ENCODE peak calls at places on chromosome 10, in five cellular contexts. Q is HCT116, E is GM10248, X is lung, D is T-helper 2 cell. P is an unnamed sample.

GRCh38 chr10:101358706-101359300 is 4.8 kb downstream of the BTRC start:
- DNase-seq in Q (no peak), E (no peak), X (no peak), D (no peak), P (peak; percentile 53)

GRCh38 chr10:120396228-120396627 is 60.8 kb upstream of the PLPP4 start:
- DNase-seq in Q (no peak), E (no peak), X (no peak), D (no peak), P (no peak)

GRCh38 chr10:70448236-70448635 is 6.8 kb upstream of the NODAL start:
- DNase-seq in Q (no peak), E (no peak), X (no peak), D (no peak), P (no peak)

GRCh38 chr10:33239257-33239656 is 95.2 kb downstream of the NRP1 start:
- DNase-seq in Q (no peak), E (no peak), X (no peak), D (no peak), P (no peak)

GRCh38 chr10:34633346-34633745 is 181.8 kb downstream of the PARD3 start:
- DNase-seq in Q (no peak), E (no peak), X (no peak), D (no peak), P (no peak)

GRCh38 chr10:28008054-28008453 is 9.2 kb upstream of the ODAD2 start:
- DNase-seq in Q (no peak), E (no peak), X (no peak), D (no peak), P (peak; percentile 4)

GRCh38 chr10:121078672-121079102 is 227.5 kb downstream of the WDR11 start:
- DNase-seq in Q (no peak), E (no peak), X (peak; percentile 68), D (no peak), P (peak; percentile 95)

GRCh38 chr10:117950408-117950807 is 96.3 kb downstream of the RAB11FIP2 start:
- DNase-seq in Q (no peak), E (no peak), X (no peak), D (no peak), P (no peak)

GRCh38 chr10:124145109-124145860 is 51.9 kb upstream of the CHST15 start:
- DNase-seq in Q (no peak), E (no peak), X (peak; percentile 65), D (no peak), P (no peak)

GRCh38 chr10:114708717-114709352 is 50.8 kb upstream of the ABLIM1 start:
- DNase-seq in Q (peak; percentile 52), E (no peak), X (no peak), D (no peak), P (peak; percentile 67)

GRCh38 chr10:112491144-112491543 is 44.1 kb downstream of the VTI1A start:
- DNase-seq in Q (peak; percentile 60), E (no peak), X (no peak), D (no peak), P (no peak)

GRCh38 chr10:1540144-1540543 is 197.2 kb downstream of the ADARB2 start:
- DNase-seq in Q (no peak), E (no peak), X (no peak), D (no peak), P (no peak)

GRCh38 chr10:7625836-7626235 is 40.9 kb downstream of the ITIH5 start:
- DNase-seq in Q (no peak), E (no peak), X (no peak), D (no peak), P (peak; percentile 21)

GRCh38 chr10:63553031-63553430 is 31.8 kb downstream of the REEP3 start:
- DNase-seq in Q (peak; percentile 70), E (no peak), X (no peak), D (no peak), P (peak; percentile 74)

GRCh38 chr10:6770846-6771245 is 190.8 kb upstream of the PRKCQ start:
- DNase-seq in Q (no peak), E (no peak), X (no peak), D (no peak), P (no peak)

GRCh38 chr10:97483526-97483925 is 14.7 kb downstream of the MMS19 start:
- DNase-seq in Q (no peak), E (no peak), X (no peak), D (no peak), P (no peak)

GRCh38 chr10:43078986-43079273 is 2.1 kb downstream of the RET start:
- DNase-seq in Q (no peak), E (peak; percentile 66), X (no peak), D (no peak), P (no peak)